ENCODE peak calls at places on chromosomes 16 and 17, in five cellular contexts. One of them, this sample, is unnamed.

GRCh38 chr17:69130627-69131293 is 10.9 kb downstream of the ABCA6 start:
- DNase-seq in CD4-positive, alpha-beta T cell: no peak
- DNase-seq in BE2C: no peak
- DNase-seq in omental fat pad: no peak
- DNase-seq in WTC11: no peak
- DNase-seq in this sample: no peak

GRCh38 chr17:7435676-7436555 is 681 bp downstream of the TMEM102 start:
- DNase-seq in WTC11: peak
- DNase-seq in CD4-positive, alpha-beta T cell: peak
- DNase-seq in BE2C: no peak
- DNase-seq in omental fat pad: no peak
- DNase-seq in this sample: peak

GRCh38 chr16:57145964-57146647 is 39.7 kb downstream of the PSME3IP1 start:
- DNase-seq in WTC11: no peak
- DNase-seq in CD4-positive, alpha-beta T cell: no peak
- DNase-seq in omental fat pad: peak
- DNase-seq in BE2C: no peak
- DNase-seq in this sample: no peak

GRCh38 chr16:20300312-20301097 is 26.8 kb downstream of the GP2 start:
- DNase-seq in WTC11: peak
- DNase-seq in CD4-positive, alpha-beta T cell: peak
- DNase-seq in omental fat pad: no peak
- DNase-seq in BE2C: peak
- DNase-seq in this sample: no peak

GRCh38 chr16:88569614-88569984 is 604 bp upstream of the ZC3H18 start:
- DNase-seq in omental fat pad: no peak
- DNase-seq in WTC11: peak
- DNase-seq in BE2C: no peak
- DNase-seq in CD4-positive, alpha-beta T cell: no peak
- DNase-seq in this sample: no peak

GRCh38 chr17:6712058-6712853 is 913 bp downstream of the SLC13A5 start:
- DNase-seq in BE2C: no peak
- DNase-seq in CD4-positive, alpha-beta T cell: no peak
- DNase-seq in WTC11: peak
- DNase-seq in omental fat pad: no peak
- DNase-seq in this sample: no peak

GRCh38 chr16:67055712-67056487 is 27.0 kb downstream of the CBFB start:
- DNase-seq in WTC11: no peak
- DNase-seq in CD4-positive, alpha-beta T cell: no peak
- DNase-seq in BE2C: no peak
- DNase-seq in omental fat pad: no peak
- DNase-seq in this sample: no peak

GRCh38 chr16:74909665-74910064 is 75.3 kb downstream of the WDR59 start:
- DNase-seq in omental fat pad: no peak
- DNase-seq in BE2C: no peak
- DNase-seq in CD4-positive, alpha-beta T cell: no peak
- DNase-seq in WTC11: no peak
- DNase-seq in this sample: no peak

GRCh38 chr17:40362696-40363479 is 1.6 kb downstream of the GJD3 start:
- DNase-seq in omental fat pad: no peak
- DNase-seq in BE2C: peak
- DNase-seq in WTC11: peak
- DNase-seq in CD4-positive, alpha-beta T cell: peak
- DNase-seq in this sample: peak

GRCh38 chr16:81071816-81072215 is 5.2 kb downstream of the C16orf46 start:
- DNase-seq in CD4-positive, alpha-beta T cell: no peak
- DNase-seq in BE2C: no peak
- DNase-seq in omental fat pad: no peak
- DNase-seq in WTC11: no peak
- DNase-seq in this sample: no peak

GRCh38 chr17:78934681-78935418 is 9.7 kb upstream of the TIMP2 start:
- DNase-seq in CD4-positive, alpha-beta T cell: no peak
- DNase-seq in WTC11: no peak
- DNase-seq in BE2C: no peak
- DNase-seq in omental fat pad: no peak
- DNase-seq in this sample: no peak

GRCh38 chr17:74424658-74425057 is 7.2 kb upstream of the GPRC5C start:
- DNase-seq in WTC11: no peak
- DNase-seq in omental fat pad: no peak
- DNase-seq in BE2C: no peak
- DNase-seq in CD4-positive, alpha-beta T cell: no peak
- DNase-seq in this sample: no peak

GRCh38 chr17:47665655-47666054 is 15.9 kb downstream of the KPNB1 start:
- DNase-seq in BE2C: no peak
- DNase-seq in CD4-positive, alpha-beta T cell: no peak
- DNase-seq in WTC11: no peak
- DNase-seq in omental fat pad: no peak
- DNase-seq in this sample: no peak

GRCh38 chr16:64846966-64847365 is 274.9 kb downstream of the CDH11 start:
- DNase-seq in BE2C: no peak
- DNase-seq in WTC11: no peak
- DNase-seq in CD4-positive, alpha-beta T cell: no peak
- DNase-seq in omental fat pad: no peak
- DNase-seq in this sample: no peak

GRCh38 chr17:38750312-38751121 is 2.0 kb upstream of the PSMB3 start:
- DNase-seq in WTC11: peak
- DNase-seq in omental fat pad: no peak
- DNase-seq in BE2C: no peak
- DNase-seq in CD4-positive, alpha-beta T cell: no peak
- DNase-seq in this sample: no peak

GRCh38 chr16:27495191-27495590 is 54.5 kb downstream of the GTF3C1 start:
- DNase-seq in omental fat pad: peak
- DNase-seq in WTC11: no peak
- DNase-seq in BE2C: no peak
- DNase-seq in CD4-positive, alpha-beta T cell: no peak
- DNase-seq in this sample: no peak

GRCh38 chr17:28227278-28228108 is 91.5 kb upstream of the TMEM97 start:
- DNase-seq in omental fat pad: no peak
- DNase-seq in CD4-positive, alpha-beta T cell: no peak
- DNase-seq in WTC11: peak
- DNase-seq in BE2C: peak
- DNase-seq in this sample: no peak

GRCh38 chr16:58940609-58941008 is 206.5 kb upstream of the GOT2 start:
- DNase-seq in WTC11: no peak
- DNase-seq in CD4-positive, alpha-beta T cell: no peak
- DNase-seq in BE2C: no peak
- DNase-seq in omental fat pad: no peak
- DNase-seq in this sample: no peak

GRCh38 chr17:82563318-82563717 is 43.8 kb downstream of the FOXK2 start:
- DNase-seq in omental fat pad: no peak
- DNase-seq in WTC11: no peak
- DNase-seq in CD4-positive, alpha-beta T cell: no peak
- DNase-seq in BE2C: no peak
- DNase-seq in this sample: no peak

GRCh38 chr17:74297941-74298340 is 23.9 kb downstream of the DNAI2 start:
- DNase-seq in omental fat pad: no peak
- DNase-seq in BE2C: no peak
- DNase-seq in CD4-positive, alpha-beta T cell: no peak
- DNase-seq in WTC11: no peak
- DNase-seq in this sample: no peak

GRCh38 chr17:63973930-63974593 is 1.3 kb upstream of the SCN4A start:
- DNase-seq in BE2C: no peak
- DNase-seq in WTC11: no peak
- DNase-seq in omental fat pad: no peak
- DNase-seq in CD4-positive, alpha-beta T cell: no peak
- DNase-seq in this sample: no peak

GRCh38 chr16:81261049-81261648 is 22.7 kb downstream of the BCO1 start:
- DNase-seq in omental fat pad: no peak
- DNase-seq in CD4-positive, alpha-beta T cell: no peak
- DNase-seq in BE2C: peak
- DNase-seq in WTC11: peak
- DNase-seq in this sample: no peak

GRCh38 chr16:71467810-71468209 is 5.8 kb upstream of the ZNF23 start:
- DNase-seq in CD4-positive, alpha-beta T cell: peak
- DNase-seq in WTC11: peak
- DNase-seq in BE2C: no peak
- DNase-seq in omental fat pad: no peak
- DNase-seq in this sample: peak

GRCh38 chr17:36975922-36976515 is 27.3 kb downstream of the AATF start:
- DNase-seq in CD4-positive, alpha-beta T cell: no peak
- DNase-seq in omental fat pad: no peak
- DNase-seq in WTC11: no peak
- DNase-seq in BE2C: no peak
- DNase-seq in this sample: no peak

GRCh38 chr17:59371426-59372099 is 40.1 kb downstream of the YPEL2 start:
- DNase-seq in BE2C: no peak
- DNase-seq in WTC11: no peak
- DNase-seq in CD4-positive, alpha-beta T cell: no peak
- DNase-seq in omental fat pad: no peak
- DNase-seq in this sample: no peak

GRCh38 chr16:72493681-72494415 is 321.9 kb upstream of the PMFBP1 start:
- DNase-seq in BE2C: no peak
- DNase-seq in CD4-positive, alpha-beta T cell: no peak
- DNase-seq in omental fat pad: no peak
- DNase-seq in WTC11: no peak
- DNase-seq in this sample: no peak

GRCh38 chr16:29198731-29199521 is 207.6 kb downstream of the NPIPB11 start:
- DNase-seq in BE2C: no peak
- DNase-seq in CD4-positive, alpha-beta T cell: no peak
- DNase-seq in omental fat pad: peak
- DNase-seq in WTC11: no peak
- DNase-seq in this sample: no peak

GRCh38 chr17:27609606-27610303 is 21.2 kb upstream of the LGALS9 start:
- DNase-seq in WTC11: peak
- DNase-seq in CD4-positive, alpha-beta T cell: no peak
- DNase-seq in BE2C: peak
- DNase-seq in omental fat pad: no peak
- DNase-seq in this sample: no peak

GRCh38 chr16:782766-783403 is 5.3 kb downstream of the RPUSD1 start:
- DNase-seq in BE2C: peak
- DNase-seq in CD4-positive, alpha-beta T cell: no peak
- DNase-seq in omental fat pad: no peak
- DNase-seq in WTC11: no peak
- DNase-seq in this sample: no peak

GRCh38 chr17:38724337-38724988 is 5.7 kb upstream of the CISD3 start:
- DNase-seq in omental fat pad: no peak
- DNase-seq in BE2C: peak
- DNase-seq in WTC11: no peak
- DNase-seq in CD4-positive, alpha-beta T cell: no peak
- DNase-seq in this sample: no peak

GRCh38 chr17:81870155-81870977 is 771 bp downstream of the ARHGDIA start:
- DNase-seq in WTC11: peak
- DNase-seq in omental fat pad: peak
- DNase-seq in CD4-positive, alpha-beta T cell: no peak
- DNase-seq in BE2C: peak
- DNase-seq in this sample: peak

GRCh38 chr16:85301171-85301690 is 189.0 kb upstream of the CIBAR2 start:
- DNase-seq in omental fat pad: no peak
- DNase-seq in WTC11: no peak
- DNase-seq in BE2C: no peak
- DNase-seq in CD4-positive, alpha-beta T cell: no peak
- DNase-seq in this sample: no peak

GRCh38 chr16:66474750-66475199 is 47.7 kb downstream of the BEAN1 start:
- DNase-seq in CD4-positive, alpha-beta T cell: peak
- DNase-seq in BE2C: no peak
- DNase-seq in WTC11: no peak
- DNase-seq in omental fat pad: no peak
- DNase-seq in this sample: no peak

GRCh38 chr17:6862822-6863221 is 31.3 kb upstream of the TEKT1 start:
- DNase-seq in omental fat pad: no peak
- DNase-seq in WTC11: no peak
- DNase-seq in BE2C: no peak
- DNase-seq in CD4-positive, alpha-beta T cell: no peak
- DNase-seq in this sample: no peak

GRCh38 chr17:7839890-7840260 is 5.9 kb downstream of the KDM6B start:
- DNase-seq in CD4-positive, alpha-beta T cell: no peak
- DNase-seq in WTC11: no peak
- DNase-seq in omental fat pad: no peak
- DNase-seq in BE2C: no peak
- DNase-seq in this sample: no peak

GRCh38 chr16:79372504-79373184 is 227.9 kb downstream of the MAF start:
- DNase-seq in omental fat pad: no peak
- DNase-seq in BE2C: no peak
- DNase-seq in WTC11: no peak
- DNase-seq in CD4-positive, alpha-beta T cell: no peak
- DNase-seq in this sample: no peak

GRCh38 chr16:71524566-71525553 is 1.4 kb upstream of the CHST4 start:
- DNase-seq in WTC11: no peak
- DNase-seq in omental fat pad: no peak
- DNase-seq in CD4-positive, alpha-beta T cell: no peak
- DNase-seq in BE2C: no peak
- DNase-seq in this sample: no peak